ENCODE peak calls at places on chromosomes 1 and 21, in seven cellular contexts. U is myocyte, Y is thoracic aorta, N is adipocyte, E is cardiac muscle cell, T is endothelial cell, R is C1 segment of cervical spinal cord. L is an unnamed sample.

GRCh38 chr1:180939706-180940094 is 27.0 kb downstream of the KIAA1614 start:
- DNase-seq in U (no peak), Y (no peak), N (no peak), E (no peak), T (no peak), R (no peak), L (no peak)

GRCh38 chr1:24283326-24284155 is 35.6 kb upstream of the GRHL3 start:
- DNase-seq in U (no peak), Y (no peak), N (peak), E (peak), T (no peak), R (no peak), L (no peak)

GRCh38 chr1:17016317-17016661 is 4.6 kb upstream of the ATP13A2 start:
- DNase-seq in U (peak), Y (no peak), N (peak), E (peak), T (no peak), R (no peak), L (no peak)

GRCh38 chr1:38061883-38062328 is 15.3 kb upstream of the POU3F1 start:
- DNase-seq in U (no peak), Y (no peak), N (no peak), E (no peak), T (no peak), R (no peak), L (no peak)

GRCh38 chr1:109650609-109651008 is 5.3 kb upstream of the GSTM4 start:
- DNase-seq in U (no peak), Y (no peak), N (peak), E (no peak), T (no peak), R (no peak), L (no peak)

GRCh38 chr1:94873520-94874351 is 53.2 kb downstream of the CNN3 start:
- DNase-seq in U (peak), Y (no peak), N (peak), E (no peak), T (no peak), R (peak), L (no peak)

GRCh38 chr1:41780916-41781315 is 137.8 kb downstream of the HIVEP3 start:
- DNase-seq in U (no peak), Y (no peak), N (no peak), E (no peak), T (no peak), R (no peak), L (no peak)

GRCh38 chr1:94306521-94306920 is 69.1 kb upstream of the ARHGAP29 start:
- DNase-seq in U (peak), Y (no peak), N (no peak), E (no peak), T (no peak), R (no peak), L (no peak)

GRCh38 chr1:94254073-94254810 is 16.9 kb upstream of the ARHGAP29 start:
- DNase-seq in U (no peak), Y (no peak), N (no peak), E (peak), T (no peak), R (no peak), L (no peak)

GRCh38 chr1:235470741-235471439 is 33.4 kb downstream of the B3GALNT2 start:
- DNase-seq in U (no peak), Y (no peak), N (no peak), E (no peak), T (no peak), R (no peak), L (no peak)

GRCh38 chr1:229032455-229032854 is 238.5 kb upstream of the RAB4A start:
- DNase-seq in U (no peak), Y (no peak), N (no peak), E (peak), T (no peak), R (no peak), L (no peak)

GRCh38 chr1:147598631-147599361 is 57.5 kb downstream of the BCL9 start:
- DNase-seq in U (peak), Y (no peak), N (peak), E (peak), T (peak), R (peak), L (peak)

GRCh38 chr1:170296211-170296610 is 150.5 kb downstream of the NTMT2 start:
- DNase-seq in U (no peak), Y (no peak), N (no peak), E (no peak), T (no peak), R (no peak), L (no peak)

GRCh38 chr1:57637155-57637554 is 213.3 kb upstream of the DAB1 start:
- DNase-seq in U (no peak), Y (no peak), N (no peak), E (peak), T (no peak), R (no peak), L (no peak)

GRCh38 chr21:28776251-28776650 is 216.4 kb downstream of the LTN1 start:
- DNase-seq in U (peak), Y (no peak), N (no peak), E (peak), T (no peak), R (no peak), L (no peak)

GRCh38 chr1:208189183-208189582 is 55.0 kb downstream of the PLXNA2 start:
- DNase-seq in U (peak), Y (no peak), N (no peak), E (no peak), T (no peak), R (no peak), L (no peak)

GRCh38 chr1:32848354-32849063 is 22.2 kb downstream of the FNDC5 start:
- DNase-seq in U (no peak), Y (no peak), N (no peak), E (no peak), T (no peak), R (no peak), L (no peak)

GRCh38 chr1:47934243-47934805 is 62.9 kb downstream of the TRABD2B start:
- DNase-seq in U (no peak), Y (no peak), N (peak), E (peak), T (no peak), R (no peak), L (no peak)

GRCh38 chr1:80427886-80428285 is 1372.8 kb upstream of the ADGRL2 start:
- DNase-seq in U (peak), Y (no peak), N (peak), E (peak), T (no peak), R (no peak), L (no peak)

GRCh38 chr1:23194119-23194984 is 22.9 kb downstream of the HTR1D start:
- DNase-seq in U (peak), Y (no peak), N (peak), E (peak), T (no peak), R (no peak), L (no peak)

GRCh38 chr1:53375440-53375839 is 47.6 kb upstream of the LRP8 start:
- DNase-seq in U (no peak), Y (no peak), N (no peak), E (no peak), T (no peak), R (no peak), L (no peak)

GRCh38 chr1:86325264-86325663 is 70.9 kb downstream of the ODF2L start:
- DNase-seq in U (no peak), Y (no peak), N (no peak), E (no peak), T (no peak), R (no peak), L (no peak)

GRCh38 chr1:31793586-31794285 is 22.1 kb downstream of the SPOCD1 start:
- DNase-seq in U (no peak), Y (no peak), N (no peak), E (no peak), T (no peak), R (no peak), L (peak)

GRCh38 chr1:185570962-185571361 is 163.2 kb upstream of the HMCN1 start:
- DNase-seq in U (no peak), Y (no peak), N (peak), E (no peak), T (no peak), R (no peak), L (no peak)